ENCODE peak calls at places on chromosomes 6 and 20, in eight cellular contexts. One of them, this sample, is unnamed.

GRCh38 chr20:23654005-23654404 is 16.2 kb upstream of the CST3 start:
- DNase-seq in right cardiac atrium: no peak
- DNase-seq in neuronal stem cell: no peak
- DNase-seq in left ventricle myocardium inferior: no peak
- DNase-seq in adipocyte: no peak
- DNase-seq in endodermal cell: peak; percentile 10
- DNase-seq in psoas muscle: no peak
- DNase-seq in heart left ventricle: no peak
- DNase-seq in this sample: no peak

GRCh38 chr20:56735087-56735642 is 106.1 kb downstream of the TFAP2C start:
- DNase-seq in adipocyte: no peak
- DNase-seq in neuronal stem cell: no peak
- DNase-seq in right cardiac atrium: no peak
- DNase-seq in left ventricle myocardium inferior: no peak
- DNase-seq in psoas muscle: no peak
- DNase-seq in endodermal cell: peak; percentile 69
- DNase-seq in heart left ventricle: no peak
- DNase-seq in this sample: no peak

GRCh38 chr6:136250686-136251008 is 536 bp upstream of the MTFR2 start:
- DNase-seq in adipocyte: no peak
- DNase-seq in heart left ventricle: no peak
- DNase-seq in psoas muscle: no peak
- DNase-seq in neuronal stem cell: no peak
- DNase-seq in endodermal cell: no peak
- DNase-seq in right cardiac atrium: no peak
- DNase-seq in left ventricle myocardium inferior: no peak
- DNase-seq in this sample: no peak

GRCh38 chr6:15480546-15480945 is 182.3 kb downstream of the DTNBP1 start:
- DNase-seq in neuronal stem cell: no peak
- DNase-seq in endodermal cell: peak; percentile 34
- DNase-seq in psoas muscle: no peak
- DNase-seq in right cardiac atrium: no peak
- DNase-seq in heart left ventricle: no peak
- DNase-seq in adipocyte: no peak
- DNase-seq in left ventricle myocardium inferior: no peak
- DNase-seq in this sample: no peak

GRCh38 chr20:46962452-46963195 is 68.0 kb downstream of the EYA2 start:
- DNase-seq in left ventricle myocardium inferior: no peak
- DNase-seq in psoas muscle: no peak
- DNase-seq in neuronal stem cell: no peak
- DNase-seq in endodermal cell: no peak
- DNase-seq in right cardiac atrium: no peak
- DNase-seq in heart left ventricle: no peak
- DNase-seq in adipocyte: no peak
- DNase-seq in this sample: no peak

GRCh38 chr6:125871365-125871764 is 80.6 kb downstream of the NCOA7 start:
- DNase-seq in endodermal cell: no peak
- DNase-seq in adipocyte: peak; percentile 30
- DNase-seq in right cardiac atrium: no peak
- DNase-seq in left ventricle myocardium inferior: no peak
- DNase-seq in neuronal stem cell: no peak
- DNase-seq in heart left ventricle: no peak
- DNase-seq in psoas muscle: no peak
- DNase-seq in this sample: no peak

GRCh38 chr20:3082306-3082951 is 2.1 kb downstream of the AVP start:
- DNase-seq in left ventricle myocardium inferior: no peak
- DNase-seq in endodermal cell: peak; percentile 65
- DNase-seq in right cardiac atrium: peak; percentile 56
- DNase-seq in adipocyte: peak; percentile 53
- DNase-seq in psoas muscle: no peak
- DNase-seq in neuronal stem cell: no peak
- DNase-seq in heart left ventricle: no peak
- DNase-seq in this sample: no peak

GRCh38 chr20:49276895-49277785 is 717 bp downstream of the ZNFX1 start:
- DNase-seq in left ventricle myocardium inferior: peak; percentile 24
- DNase-seq in adipocyte: peak; percentile 63
- DNase-seq in endodermal cell: peak; percentile 55
- DNase-seq in heart left ventricle: peak; percentile 39
- DNase-seq in right cardiac atrium: peak; percentile 68
- DNase-seq in neuronal stem cell: no peak
- DNase-seq in psoas muscle: peak; percentile 38
- DNase-seq in this sample: peak; percentile 69

GRCh38 chr6:134026597-134026996 is 25.8 kb downstream of the SLC2A12 start:
- DNase-seq in heart left ventricle: no peak
- DNase-seq in neuronal stem cell: no peak
- DNase-seq in left ventricle myocardium inferior: no peak
- DNase-seq in right cardiac atrium: no peak
- DNase-seq in psoas muscle: no peak
- DNase-seq in endodermal cell: no peak
- DNase-seq in adipocyte: no peak
- DNase-seq in this sample: no peak

GRCh38 chr6:155171109-155171746 is 92.6 kb upstream of the CLDN20 start:
- DNase-seq in right cardiac atrium: peak; percentile 72
- DNase-seq in heart left ventricle: no peak
- DNase-seq in left ventricle myocardium inferior: no peak
- DNase-seq in neuronal stem cell: no peak
- DNase-seq in psoas muscle: peak; percentile 69
- DNase-seq in adipocyte: peak; percentile 90
- DNase-seq in endodermal cell: peak; percentile 39
- DNase-seq in this sample: peak; percentile 89

GRCh38 chr20:61055642-61056041 is 196.4 kb upstream of the CDH4 start:
- DNase-seq in neuronal stem cell: no peak
- DNase-seq in adipocyte: no peak
- DNase-seq in endodermal cell: no peak
- DNase-seq in left ventricle myocardium inferior: no peak
- DNase-seq in heart left ventricle: no peak
- DNase-seq in right cardiac atrium: no peak
- DNase-seq in psoas muscle: no peak
- DNase-seq in this sample: no peak

GRCh38 chr20:46954490-46955038 is 59.9 kb downstream of the EYA2 start:
- DNase-seq in neuronal stem cell: no peak
- DNase-seq in heart left ventricle: no peak
- DNase-seq in psoas muscle: no peak
- DNase-seq in right cardiac atrium: no peak
- DNase-seq in endodermal cell: no peak
- DNase-seq in left ventricle myocardium inferior: no peak
- DNase-seq in adipocyte: peak; percentile 96
- DNase-seq in this sample: no peak

GRCh38 chr20:55584964-55585363 is 420.4 kb downstream of the CBLN4 start:
- DNase-seq in heart left ventricle: no peak
- DNase-seq in psoas muscle: no peak
- DNase-seq in left ventricle myocardium inferior: no peak
- DNase-seq in endodermal cell: no peak
- DNase-seq in neuronal stem cell: no peak
- DNase-seq in adipocyte: no peak
- DNase-seq in right cardiac atrium: no peak
- DNase-seq in this sample: no peak

GRCh38 chr20:56202493-56203077 is 45.9 kb upstream of the MC3R start:
- DNase-seq in heart left ventricle: no peak
- DNase-seq in adipocyte: peak; percentile 44
- DNase-seq in right cardiac atrium: no peak
- DNase-seq in endodermal cell: no peak
- DNase-seq in left ventricle myocardium inferior: no peak
- DNase-seq in psoas muscle: no peak
- DNase-seq in neuronal stem cell: no peak
- DNase-seq in this sample: no peak

GRCh38 chr6:24522821-24523175 is 28.0 kb downstream of the ALDH5A1 start:
- DNase-seq in endodermal cell: no peak
- DNase-seq in left ventricle myocardium inferior: no peak
- DNase-seq in neuronal stem cell: no peak
- DNase-seq in right cardiac atrium: no peak
- DNase-seq in adipocyte: no peak
- DNase-seq in psoas muscle: no peak
- DNase-seq in heart left ventricle: no peak
- DNase-seq in this sample: no peak

GRCh38 chr6:24520929-24521546 is 26.3 kb downstream of the ALDH5A1 start:
- DNase-seq in psoas muscle: peak; percentile 33
- DNase-seq in endodermal cell: peak; percentile 87
- DNase-seq in left ventricle myocardium inferior: peak; percentile 40
- DNase-seq in heart left ventricle: no peak
- DNase-seq in right cardiac atrium: peak; percentile 77
- DNase-seq in adipocyte: peak; percentile 71
- DNase-seq in neuronal stem cell: no peak
- DNase-seq in this sample: peak; percentile 68

GRCh38 chr6:24524801-24525200 is 30.0 kb downstream of the ALDH5A1 start:
- DNase-seq in right cardiac atrium: no peak
- DNase-seq in left ventricle myocardium inferior: no peak
- DNase-seq in adipocyte: peak; percentile 66
- DNase-seq in neuronal stem cell: peak; percentile 33
- DNase-seq in endodermal cell: peak; percentile 73
- DNase-seq in heart left ventricle: no peak
- DNase-seq in psoas muscle: no peak
- DNase-seq in this sample: no peak

GRCh38 chr6:24522090-24522820 is 27.5 kb downstream of the ALDH5A1 start:
- DNase-seq in psoas muscle: no peak
- DNase-seq in heart left ventricle: no peak
- DNase-seq in adipocyte: no peak
- DNase-seq in neuronal stem cell: no peak
- DNase-seq in endodermal cell: no peak
- DNase-seq in right cardiac atrium: no peak
- DNase-seq in left ventricle myocardium inferior: no peak
- DNase-seq in this sample: no peak

DNA sequence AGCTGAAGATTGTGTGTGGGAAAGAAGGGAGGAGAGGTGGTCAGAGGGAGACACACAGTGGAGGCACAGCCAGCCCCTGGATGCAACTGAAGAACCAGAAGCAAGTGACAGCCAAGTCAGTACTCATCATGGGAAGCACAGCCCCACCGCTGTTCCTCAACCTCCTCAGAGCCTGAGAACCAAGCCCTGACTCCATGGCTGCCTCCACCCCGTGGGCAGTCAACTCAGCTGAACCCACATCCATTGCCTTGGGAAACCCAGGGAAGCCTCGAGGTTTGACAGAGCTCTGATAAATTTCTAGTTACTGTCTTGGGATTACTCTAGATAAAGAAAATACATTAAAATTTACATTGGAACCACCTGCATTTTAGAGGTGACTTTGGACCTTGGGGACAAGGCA is 29.6 kb downstream of the ALDH5A1 start:
- DNase-seq in heart left ventricle: no peak
- DNase-seq in left ventricle myocardium inferior: no peak
- DNase-seq in adipocyte: no peak
- DNase-seq in endodermal cell: no peak
- DNase-seq in psoas muscle: no peak
- DNase-seq in right cardiac atrium: no peak
- DNase-seq in neuronal stem cell: no peak
- DNase-seq in this sample: no peak
- H3K4me3 ChIP-seq in heart left ventricle: no peak overlapping the region
- H3K4me3 ChIP-seq in left ventricle myocardium inferior: no peak overlapping the region
- H3K4me3 ChIP-seq in adipocyte: no peak overlapping the region
- H3K4me3 ChIP-seq in endodermal cell: no peak overlapping the region
- H3K4me3 ChIP-seq in psoas muscle: no peak overlapping the region
- H3K4me3 ChIP-seq in right cardiac atrium: no peak overlapping the region
- H3K4me3 ChIP-seq in neuronal stem cell: no peak overlapping the region
- H3K4me3 ChIP-seq in this sample: no peak overlapping the region

DNA sequence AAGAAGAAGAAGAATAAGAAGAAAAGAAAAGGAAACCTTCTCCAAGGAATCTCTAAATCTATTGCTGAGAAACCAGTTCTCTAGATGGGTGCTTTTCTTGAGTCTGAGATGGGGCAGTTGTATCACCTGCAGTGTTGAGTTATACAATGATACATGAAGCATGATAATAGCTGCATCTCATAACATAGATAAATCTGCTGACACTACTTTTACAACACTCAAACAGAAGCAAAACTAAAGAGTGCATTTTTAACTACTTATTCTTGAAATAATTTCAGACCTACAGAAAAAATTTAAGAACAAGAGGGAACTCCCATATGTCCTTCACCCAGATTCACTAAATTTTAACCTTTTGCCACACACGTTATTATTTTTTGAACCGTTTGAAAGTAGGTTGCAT is 70.3 kb downstream of the SYNJ2 start:
- DNase-seq in neuronal stem cell: no peak
- DNase-seq in endodermal cell: no peak
- DNase-seq in adipocyte: no peak
- DNase-seq in psoas muscle: no peak
- DNase-seq in heart left ventricle: no peak
- DNase-seq in right cardiac atrium: no peak
- DNase-seq in left ventricle myocardium inferior: no peak
- DNase-seq in this sample: no peak
- H3K4me1 ChIP-seq in neuronal stem cell: no peaks in the 10 kb centered on the region
- H3K4me1 ChIP-seq in endodermal cell: no peaks in the 10 kb centered on the region
- H3K4me1 ChIP-seq in adipocyte: peaks cover 18% of the 10 kb centered on the region
- H3K4me1 ChIP-seq in psoas muscle: peaks cover 21% of the 10 kb centered on the region
- H3K4me1 ChIP-seq in heart left ventricle: peaks cover 3% of the 10 kb centered on the region
- H3K4me1 ChIP-seq in right cardiac atrium: no peaks in the 10 kb centered on the region
- H3K4me1 ChIP-seq in left ventricle myocardium inferior: peaks cover 3% of the 10 kb centered on the region
- H3K4me1 ChIP-seq in this sample: no peaks in the 10 kb centered on the region

DNA sequence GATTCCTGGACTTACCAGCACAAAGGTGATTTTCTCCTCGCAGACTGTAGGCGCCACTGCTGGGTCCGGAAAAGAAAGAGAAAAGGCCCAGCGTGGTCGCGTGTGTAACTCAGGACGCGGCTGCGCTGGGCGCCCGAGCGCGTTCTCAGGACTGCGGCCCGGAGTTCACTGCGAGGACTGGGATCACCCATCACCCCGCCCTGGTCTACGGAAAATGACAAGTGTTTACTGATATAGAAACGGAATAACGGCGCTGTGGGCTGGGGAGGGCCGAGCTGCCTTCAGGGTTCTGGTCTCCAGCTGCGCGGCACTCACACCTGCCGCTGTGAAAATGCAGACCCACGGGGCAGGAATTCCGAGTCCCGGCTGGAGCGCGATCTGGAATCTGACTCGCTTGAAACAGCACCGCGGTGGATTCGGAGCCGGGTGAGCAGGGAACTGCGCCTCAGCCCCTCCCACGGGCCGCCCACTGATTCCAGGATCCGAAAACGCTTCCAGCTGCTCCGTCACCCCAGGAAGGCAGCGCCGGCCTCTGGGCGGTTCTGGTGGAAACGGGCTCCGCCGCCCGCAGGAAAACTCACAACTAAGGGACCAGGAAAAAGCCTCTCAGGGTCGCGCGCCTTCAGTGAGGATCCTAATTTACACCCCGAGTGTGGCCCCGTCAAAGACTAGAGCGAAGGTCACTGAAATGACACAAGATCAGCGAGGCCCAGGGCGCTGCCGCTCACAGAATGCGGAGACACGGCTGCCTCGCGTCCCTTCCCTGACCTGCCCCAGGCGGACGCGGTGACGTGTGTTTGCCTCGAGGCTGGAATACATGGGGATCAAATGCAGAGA is 34.5 kb downstream of the HLA-A start:
- DNase-seq in adipocyte: peak; percentile 94
- DNase-seq in endodermal cell: peak; percentile 89
- DNase-seq in heart left ventricle: peak; percentile 92
- DNase-seq in left ventricle myocardium inferior: peak; percentile 93
- DNase-seq in right cardiac atrium: peak; percentile 97
- DNase-seq in neuronal stem cell: peak; percentile 54
- DNase-seq in psoas muscle: peak; percentile 91
- DNase-seq in this sample: peak; percentile 92
- H3K9me3 ChIP-seq in adipocyte: no peaks in the 10 kb centered on the region
- H3K9me3 ChIP-seq in endodermal cell: no peaks in the 10 kb centered on the region
- H3K9me3 ChIP-seq in heart left ventricle: no peaks in the 10 kb centered on the region
- H3K9me3 ChIP-seq in left ventricle myocardium inferior: no peaks in the 10 kb centered on the region
- H3K9me3 ChIP-seq in right cardiac atrium: no peaks in the 10 kb centered on the region
- H3K9me3 ChIP-seq in neuronal stem cell: peaks cover 2% of the 10 kb centered on the region
- H3K9me3 ChIP-seq in psoas muscle: no peaks in the 10 kb centered on the region
- H3K9me3 ChIP-seq in this sample: no peaks in the 10 kb centered on the region

DNA sequence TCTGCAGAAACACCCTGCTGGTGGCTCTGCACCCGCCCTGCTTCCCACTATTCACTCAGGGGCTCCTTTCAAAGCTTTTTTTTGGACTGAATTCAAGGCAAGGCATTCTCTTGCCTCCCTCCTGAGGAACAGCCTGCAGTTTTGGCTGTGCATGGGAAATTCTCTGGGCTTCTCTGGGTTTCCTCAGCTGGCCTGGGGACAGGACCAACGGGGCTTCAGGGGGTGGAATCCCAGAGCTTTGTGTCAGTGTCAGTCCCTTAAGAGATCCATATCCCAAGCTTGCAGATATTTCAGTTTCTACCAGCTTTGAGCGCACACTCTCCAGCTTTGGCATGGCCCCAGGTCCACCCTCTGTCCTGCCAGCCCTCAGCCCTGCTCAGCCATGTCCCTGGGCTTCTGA is 2.0 kb downstream of the SCRT2 start:
- DNase-seq in heart left ventricle: no peak
- DNase-seq in left ventricle myocardium inferior: no peak
- DNase-seq in endodermal cell: no peak
- DNase-seq in neuronal stem cell: no peak
- DNase-seq in psoas muscle: no peak
- DNase-seq in right cardiac atrium: no peak
- DNase-seq in adipocyte: no peak
- DNase-seq in this sample: no peak
- H3K4me3 ChIP-seq in heart left ventricle: no peak overlapping the region
- H3K4me3 ChIP-seq in left ventricle myocardium inferior: no peak overlapping the region
- H3K4me3 ChIP-seq in endodermal cell: no peak overlapping the region
- H3K4me3 ChIP-seq in neuronal stem cell: no peak overlapping the region
- H3K4me3 ChIP-seq in psoas muscle: no peak overlapping the region
- H3K4me3 ChIP-seq in right cardiac atrium: no peak overlapping the region
- H3K4me3 ChIP-seq in adipocyte: no peak overlapping the region
- H3K4me3 ChIP-seq in this sample: no peak overlapping the region